ENCODE peak calls at places on chromosomes 6 and 20, in four cellular contexts. L is HL-60, Z is K562, S is GM12878. Y is an unnamed sample.
A peak's percentile ranks its signal among the peaks of the same experiment; 100 is the strongest.

GRCh38 chr20:44073011-44073674 is 113.8 kb downstream of the JPH2 start:
- DNase-seq in L (peak; percentile 39), Z (no peak), S (no peak), Y (no peak)

GRCh38 chr20:6142348-6142993 is 19.6 kb upstream of the FERMT1 start:
- DNase-seq in L (peak; percentile 32), Z (peak; percentile 48), S (peak; percentile 9), Y (peak; percentile 38)

GRCh38 chr6:51901766-51902165 is 185.6 kb downstream of the PKHD1 start:
- DNase-seq in L (no peak), Z (no peak), S (no peak), Y (no peak)

GRCh38 chr6:129749749-129750120 is 39.8 kb upstream of the ARHGAP18 start:
- DNase-seq in L (peak; percentile 60), Z (no peak), S (peak; percentile 61), Y (no peak)

GRCh38 chr20:14631011-14631410 is 293.6 kb upstream of the FLRT3 start:
- DNase-seq in L (no peak), Z (no peak), S (no peak), Y (no peak)

GRCh38 chr6:123803862-123804681 is at the start of gene NKAIN2:
- DNase-seq in L (no peak), Z (no peak), S (no peak), Y (peak; percentile 10)

GRCh38 chr6:126812651-126813050 is 305.8 kb upstream of the RSPO3 start:
- DNase-seq in L (no peak), Z (no peak), S (no peak), Y (no peak)

GRCh38 chr6:12200025-12200424 is 90.1 kb upstream of the EDN1 start:
- DNase-seq in L (peak; percentile 59), Z (no peak), S (no peak), Y (no peak)

GRCh38 chr6:101398716-101399626 is 5.5 kb downstream of the GRIK2 start:
- DNase-seq in L (no peak), Z (no peak), S (no peak), Y (no peak)

GRCh38 chr6:98787961-98788360 is 46.4 kb upstream of the POU3F2 start:
- DNase-seq in L (no peak), Z (no peak), S (no peak), Y (no peak)

GRCh38 chr6:139990287-139990686 is 615.8 kb upstream of the CITED2 start:
- DNase-seq in L (no peak), Z (no peak), S (no peak), Y (no peak)

GRCh38 chr6:113120577-113121285 is 736.4 kb upstream of the MARCKS start:
- DNase-seq in L (peak; percentile 1), Z (no peak), S (no peak), Y (no peak)

GRCh38 chr6:104527311-104527710 is 332.4 kb downstream of the HACE1 start:
- DNase-seq in L (peak; percentile 8), Z (no peak), S (no peak), Y (no peak)

GRCh38 chr6:51299649-51300380 is 481.1 kb downstream of the TFAP2B start:
- DNase-seq in L (no peak), Z (no peak), S (no peak), Y (no peak)

GRCh38 chr6:20840675-20841074 is 306.4 kb downstream of the CDKAL1 start:
- DNase-seq in L (no peak), Z (no peak), S (no peak), Y (no peak)

GRCh38 chr6:127267742-127268588 is 1.3 kb downstream of the RNF146 start:
- DNase-seq in L (no peak), Z (no peak), S (no peak), Y (no peak)

GRCh38 chr6:5205877-5206840 is 54.6 kb downstream of the LYRM4 start:
- DNase-seq in L (peak; percentile 80), Z (no peak), S (no peak), Y (no peak)

GRCh38 chr20:346640-347316 is at the start of gene NRSN2:
- DNase-seq in L (no peak), Z (peak; percentile 77), S (no peak), Y (peak; percentile 80)

GRCh38 chr20:17097603-17098002 is 129.2 kb upstream of the PCSK2 start:
- DNase-seq in L (no peak), Z (no peak), S (no peak), Y (no peak)

GRCh38 chr20:44170796-44171410 is 16.1 kb downstream of the JPH2 start:
- DNase-seq in L (no peak), Z (no peak), S (no peak), Y (no peak)

GRCh38 chr6:43798688-43799444 is 28.9 kb downstream of the VEGFA start:
- DNase-seq in L (peak; percentile 77), Z (peak; percentile 89), S (peak; percentile 34), Y (no peak)

GRCh38 chr6:89117285-89118108 is at the start of gene SRSF12:
- DNase-seq in L (peak; percentile 50), Z (no peak), S (no peak), Y (peak; percentile 87)

GRCh38 chr6:83815631-83816030 is 37.5 kb upstream of the RIPPLY2 start:
- DNase-seq in L (no peak), Z (no peak), S (no peak), Y (no peak)

GRCh38 chr6:146590492-146590891 is 8.3 kb upstream of the ADGB start:
- DNase-seq in L (no peak), Z (no peak), S (no peak), Y (no peak)

GRCh38 chr6:70094156-70094555 is 208.7 kb downstream of the COL9A1 start:
- DNase-seq in L (no peak), Z (no peak), S (no peak), Y (no peak)

GRCh38 chr6:139839506-139840156 is 465.2 kb upstream of the CITED2 start:
- DNase-seq in L (peak; percentile 94), Z (no peak), S (no peak), Y (no peak)

GRCh38 chr6:57262491-57262890 is 40.4 kb upstream of the RAB23 start:
- DNase-seq in L (no peak), Z (no peak), S (no peak), Y (no peak)

GRCh38 chr20:19288061-19288460 is 75.6 kb downstream of the SLC24A3 start:
- DNase-seq in L (no peak), Z (no peak), S (no peak), Y (no peak)

GRCh38 chr20:19285424-19285823 is 73.0 kb downstream of the SLC24A3 start:
- DNase-seq in L (no peak), Z (no peak), S (no peak), Y (no peak)

GRCh38 chr20:19288636-19289035 is 76.2 kb downstream of the SLC24A3 start:
- DNase-seq in L (no peak), Z (no peak), S (no peak), Y (no peak)

GRCh38 chr20:19283503-19283902 is 71.1 kb downstream of the SLC24A3 start:
- DNase-seq in L (no peak), Z (no peak), S (no peak), Y (no peak)

GRCh38 chr20:19284400-19285178 is 72.1 kb downstream of the SLC24A3 start:
- DNase-seq in L (no peak), Z (no peak), S (no peak), Y (no peak)
- TF ChIP-seq SPI1 in L (no peak), Z (no peak), S (no peak), Y (no peak)

DNA sequence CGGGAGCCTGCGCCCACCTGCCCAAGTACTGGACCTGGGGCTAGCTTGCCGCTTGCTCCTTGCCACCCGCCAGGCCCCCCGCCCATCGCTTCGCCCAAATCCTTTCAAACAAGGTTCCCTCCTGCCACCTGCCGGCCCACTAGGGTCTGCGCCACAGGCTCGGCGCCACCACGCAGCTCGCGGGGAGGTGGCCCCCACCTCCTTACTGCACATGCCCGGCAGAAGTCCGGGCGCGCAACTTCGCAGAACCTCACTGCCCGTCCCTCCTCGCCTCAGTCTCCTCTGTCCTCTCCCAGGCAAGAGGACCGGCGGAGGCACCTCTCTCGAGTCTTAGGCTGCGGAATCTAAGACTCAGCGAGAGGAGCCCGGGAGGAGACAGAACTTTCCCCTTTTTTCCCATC is 11.2 kb downstream of the GNAS-AS1 start:
- DNase-seq in L (peak; percentile 38), Z (peak; percentile 58), S (no peak), Y (no peak)
- TF ChIP-seq SPI1 in L (no peak), Z (no peak), S (no peak), Y (no peak)

DNA sequence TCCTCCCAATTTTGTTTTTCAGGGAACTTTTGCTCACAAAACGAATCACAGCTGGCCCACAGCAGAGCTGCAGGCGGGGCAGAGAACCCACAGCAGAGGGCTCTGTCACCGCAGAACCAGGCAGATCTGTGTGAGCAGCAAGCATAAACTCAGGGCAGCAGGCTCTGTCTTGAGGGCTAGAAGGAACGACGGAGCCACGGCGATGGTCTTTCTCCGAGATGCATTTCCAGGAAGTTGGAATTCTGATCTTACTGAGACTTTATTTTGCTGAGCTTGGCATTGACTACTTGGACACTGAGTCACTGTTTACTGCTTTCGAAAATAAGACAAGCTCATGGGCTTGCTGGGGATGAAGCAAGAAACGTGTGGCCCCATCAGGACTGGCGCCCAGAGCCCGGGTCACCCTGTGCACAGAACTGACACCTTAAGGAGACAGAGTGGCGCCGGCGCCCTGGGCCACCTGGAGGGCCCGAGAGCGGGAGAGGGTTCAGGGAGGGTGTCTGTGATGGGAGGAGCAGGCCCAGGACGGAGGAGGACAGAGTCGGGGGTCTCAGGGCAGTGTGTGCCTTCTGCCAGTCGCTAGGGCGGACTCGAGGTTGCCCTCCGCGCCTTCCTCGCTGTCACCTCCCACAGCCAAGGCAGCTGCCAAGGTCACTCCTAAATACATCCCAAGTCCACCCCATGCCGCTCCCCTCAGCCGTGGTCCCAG is 106.2 kb upstream of the NXT1 start:
- DNase-seq in L (no peak), Z (no peak), S (no peak), Y (no peak)
- TF ChIP-seq SPI1 in L (no peak), Z (no peak), S (no peak), Y (no peak)

GRCh38 chr6:92231220-92231701 is 1188.1 kb downstream of the EPHA7 start:
- DNase-seq in L (no peak), Z (no peak), S (no peak), Y (no peak)
- TF ChIP-seq SPI1 in L (no peak), Z (no peak), S (no peak), Y (no peak)

Y was measured in GM12891.